ENCODE peak calls at places on chromosomes 7 and 10, in five cellular contexts. N is WTC11; Z is cardiac muscle cell; R is CD4-positive, alpha-beta T cell; H is IMR-90. D is an unnamed sample.

GRCh38 chr7:157943561-157943960 is 606.8 kb downstream of the DNAJB6 start:
- DNase-seq in H (no peak), Z (no peak), R (no peak), N (no peak), D (no peak)

GRCh38 chr10:91201213-91201996 is 19.1 kb upstream of the PCGF5 start:
- DNase-seq in N (no peak), H (no peak), R (no peak), Z (peak; percentile 14), D (no peak)

GRCh38 chr7:94212160-94212559 is 182.5 kb upstream of the COL1A2 start:
- DNase-seq in R (no peak), N (no peak), H (no peak), Z (no peak), D (no peak)

GRCh38 chr7:132590162-132590561 is 13.9 kb upstream of the PLXNA4 start:
- DNase-seq in N (no peak), R (no peak), H (no peak), Z (no peak), D (no peak)

GRCh38 chr7:134293029-134293740 is 23.5 kb downstream of the SLC35B4 start:
- DNase-seq in Z (no peak), R (no peak), N (no peak), H (no peak), D (no peak)

GRCh38 chr7:116582164-116582732 is 57.4 kb downstream of the CAV1 start:
- DNase-seq in N (no peak), Z (peak; percentile 60), R (no peak), H (peak; percentile 74), D (no peak)

GRCh38 chr7:50283206-50283605 is 21.3 kb upstream of the IKZF1 start:
- DNase-seq in H (no peak), Z (no peak), N (no peak), R (no peak), D (no peak)

GRCh38 chr10:8095962-8096361 is 41.5 kb downstream of the GATA3 start:
- DNase-seq in R (no peak), Z (no peak), H (no peak), N (no peak), D (no peak)

GRCh38 chr7:19749658-19750057 is 23.8 kb downstream of the TMEM196 start:
- DNase-seq in R (no peak), N (no peak), Z (peak; percentile 13), H (no peak), D (no peak)

GRCh38 chr10:67288688-67289410 is 363.0 kb downstream of the LRRTM3 start:
- DNase-seq in N (no peak), Z (no peak), R (no peak), H (no peak), D (no peak)

DNA sequence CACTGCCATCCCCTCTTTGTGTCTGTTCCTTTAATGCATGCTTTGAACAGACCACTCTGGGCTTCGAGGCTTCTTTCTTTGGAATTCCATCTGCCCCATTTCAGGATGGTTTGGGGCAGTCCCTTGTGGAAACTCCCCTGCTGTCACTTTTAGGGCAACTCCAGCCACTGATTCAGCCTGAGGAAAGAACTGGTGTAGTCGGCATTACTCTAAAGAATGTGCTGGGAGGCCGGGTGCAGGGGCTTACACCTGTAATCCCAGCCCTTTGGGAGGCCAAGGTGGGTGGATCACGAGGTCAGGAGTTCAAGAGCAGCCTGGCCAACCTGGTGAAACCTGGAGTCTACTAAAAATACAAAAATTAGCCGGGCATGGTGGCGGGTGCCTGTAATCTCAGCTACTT is 358.1 kb upstream of the NUPR2 start:
- DNase-seq in N (no peak), R (no peak), Z (no peak), H (no peak), D (peak; percentile 54)
- TF ChIP-seq CTCF in N (no peak), R (no peak), Z (no peak), H (no peak), D (no peak)

GRCh38 chr10:77504870-77505257 is 132.7 kb downstream of the KCNMA1 start:
- DNase-seq in N (no peak), H (peak; percentile 56), Z (no peak), R (no peak), D (no peak)
- TF ChIP-seq CTCF in N (no peak), H (no peak), Z (no peak), R (no peak), D (no peak)

DNA sequence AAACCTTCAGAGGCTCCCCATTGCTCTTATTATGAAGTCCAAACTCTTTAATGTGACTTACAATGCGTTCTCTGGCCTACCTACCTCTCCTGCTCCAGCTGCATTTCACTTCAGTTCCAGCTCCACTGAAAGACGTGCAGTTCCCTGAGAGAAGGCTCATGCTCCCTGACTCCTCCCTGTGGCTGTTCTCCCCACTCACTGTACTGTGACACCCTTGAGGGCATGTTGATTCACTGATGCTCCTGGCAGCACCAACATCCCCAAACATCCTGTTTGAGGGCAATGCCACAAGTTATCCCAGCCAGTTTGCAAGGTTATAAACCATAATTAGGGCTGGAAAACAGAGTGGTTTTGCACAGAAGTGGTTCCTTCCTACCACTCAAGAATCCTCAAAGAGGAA is 111.2 kb downstream of the LSM5 start:
- DNase-seq in R (no peak), H (no peak), Z (no peak), N (no peak), D (peak; percentile 51)
- TF ChIP-seq CTCF in R (no peak), H (no peak), Z (no peak), N (no peak), D (no peak)

GRCh38 chr7:4682621-4683042 is 537 bp downstream of the FOXK1 start:
- DNase-seq in N (peak; percentile 36), H (peak; percentile 47), Z (peak; percentile 52), R (no peak), D (no peak)
- TF ChIP-seq CTCF in N (no peak), H (peak; percentile 4), Z (peak; percentile 2), R (no peak), D (peak; percentile 28)

GRCh38 chr7:118755067-118755625 is 530.6 kb downstream of the ANKRD7 start:
- DNase-seq in R (no peak), H (no peak), Z (no peak), N (no peak), D (no peak)
- TF ChIP-seq CTCF in R (no peak), H (no peak), Z (no peak), N (no peak), D (no peak)

GRCh38 chr10:3738855-3739350 is 46.1 kb downstream of the KLF6 start:
- DNase-seq in Z (no peak), N (no peak), H (no peak), R (no peak), D (no peak)

GRCh38 chr10:3740157-3740871 is 44.7 kb downstream of the KLF6 start:
- DNase-seq in R (no peak), Z (peak; percentile 77), N (no peak), H (peak; percentile 76), D (no peak)

GRCh38 chr10:3734111-3734510 is 50.9 kb downstream of the KLF6 start:
- DNase-seq in R (no peak), H (peak; percentile 31), Z (no peak), N (no peak), D (no peak)

GRCh38 chr10:3737811-3738311 is 47.1 kb downstream of the KLF6 start:
- DNase-seq in R (no peak), Z (no peak), N (no peak), H (no peak), D (peak; percentile 10)

GRCh38 chr10:3735175-3735574 is 49.8 kb downstream of the KLF6 start:
- DNase-seq in H (no peak), Z (no peak), N (peak; percentile 49), R (no peak), D (peak; percentile 80)
- TF ChIP-seq CTCF in H (no peak), Z (no peak), N (no peak), R (no peak), D (no peak)

DNA sequence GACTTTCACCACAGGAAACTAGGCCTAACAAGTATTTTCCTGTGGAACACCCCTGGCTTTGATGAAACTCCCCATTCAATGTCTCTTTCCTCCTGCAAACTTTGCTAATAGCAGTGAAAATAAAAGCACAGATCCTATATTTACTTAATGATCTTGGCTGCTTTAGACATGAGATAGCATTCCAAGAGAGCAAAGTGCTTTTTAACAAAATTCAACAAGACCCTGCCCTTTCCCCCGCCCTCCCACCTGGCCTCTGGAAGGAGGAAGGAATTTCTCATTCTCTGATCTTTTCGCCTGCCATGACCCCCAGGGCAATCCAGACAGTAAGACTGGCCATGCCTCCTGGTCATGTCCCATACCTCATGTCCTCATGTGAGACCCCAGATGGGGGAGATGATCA is 185.7 kb downstream of the KCNMA1 start:
- DNase-seq in N (no peak), H (no peak), Z (no peak), R (no peak), D (no peak)
- TF ChIP-seq CTCF in N (no peak), H (no peak), Z (no peak), R (no peak), D (no peak)

DNA sequence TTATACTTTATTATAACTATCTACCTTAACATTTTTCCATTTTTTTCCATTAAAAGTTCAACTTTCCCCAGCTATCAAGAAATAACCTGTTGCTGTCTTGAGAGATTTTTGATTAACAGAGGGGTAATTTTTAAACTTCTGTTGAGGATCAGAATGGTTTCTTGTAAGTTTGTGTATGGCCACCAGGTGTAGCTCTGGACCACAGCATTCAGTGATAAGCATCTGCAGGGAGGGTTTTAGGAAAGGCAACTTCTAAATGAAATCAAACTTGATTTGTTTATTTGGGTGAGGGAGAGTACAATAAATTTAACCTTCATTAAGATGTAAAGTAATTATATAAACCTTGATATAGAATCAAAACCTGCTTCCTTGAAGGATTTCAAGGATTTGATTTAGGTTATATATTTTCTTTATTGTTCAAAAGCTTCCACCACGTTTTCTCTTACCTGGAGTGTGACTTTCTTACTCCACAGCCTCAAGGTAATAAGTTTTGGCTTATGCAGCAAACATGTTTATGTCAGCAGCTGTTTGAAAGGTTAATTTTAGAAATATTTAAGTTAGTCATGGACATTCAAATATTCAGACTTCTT is 153.3 kb downstream of the STK31 start:
- DNase-seq in H (peak; percentile 17), R (no peak), N (peak; percentile 24), Z (peak; percentile 56), D (no peak)
- TF ChIP-seq CTCF in H (peak; percentile 32), R (no peak), N (peak; percentile 48), Z (peak; percentile 65), D (peak; percentile 70)

D was measured in osteocyte.